ENCODE peak calls at places on chromosomes 1 and 21, in seven cellular contexts. O is breast epithelium, W is RWPE1, H is heart right ventricle, I is HFFc6, C is cardiac fibroblast, N is GM13976. E is an unnamed sample.

GRCh38 chr1:231684333-231685244 is 58.0 kb downstream of the DISC1 start:
- DNase-seq in N (no peak), O (peak; percentile 25), C (no peak), H (no peak), I (no peak), W (no peak), E (peak; percentile 22)

GRCh38 chr1:1775364-1776226 is 2.7 kb downstream of the NADK start:
- DNase-seq in I (no peak), C (no peak), W (no peak), O (no peak), H (no peak), N (no peak), E (no peak)

GRCh38 chr1:119816407-119816806 is 5.1 kb upstream of the REG4 start:
- DNase-seq in I (peak; percentile 44), O (no peak), N (no peak), H (no peak), C (no peak), W (no peak), E (peak; percentile 43)

GRCh38 chr1:178543291-178543609 is 30.3 kb downstream of the TEX35 start:
- DNase-seq in H (no peak), I (no peak), C (no peak), W (no peak), O (no peak), N (no peak), E (no peak)

GRCh38 chr1:85258536-85259117 is 835 bp downstream of the C1orf52 start:
- DNase-seq in I (no peak), O (no peak), C (peak; percentile 46), N (no peak), H (no peak), W (no peak), E (peak; percentile 6)

GRCh38 chr1:30702823-30703222 is 20.6 kb downstream of the MATN1 start:
- DNase-seq in H (no peak), I (no peak), N (no peak), W (no peak), C (no peak), O (no peak), E (no peak)

GRCh38 chr1:80799457-80799856 is 1001.3 kb upstream of the ADGRL2 start:
- DNase-seq in C (peak; percentile 1), O (no peak), I (no peak), W (no peak), N (no peak), H (no peak), E (no peak)

GRCh38 chr1:38551318-38551717 is 308.3 kb downstream of the RRAGC start:
- DNase-seq in O (no peak), C (no peak), I (no peak), N (no peak), W (no peak), H (no peak), E (no peak)

GRCh38 chr1:112634367-112634766 is 14.7 kb downstream of the CAPZA1 start:
- DNase-seq in I (no peak), W (no peak), O (no peak), C (no peak), H (no peak), N (no peak), E (no peak)

GRCh38 chr1:223843934-223844333 is 1.8 kb downstream of the TP53BP2 start:
- DNase-seq in O (no peak), C (no peak), I (no peak), H (no peak), N (no peak), W (no peak), E (no peak)

GRCh38 chr21:17802568-17802967 is 16.6 kb downstream of the C21orf91 start:
- DNase-seq in O (no peak), W (peak; percentile 9), I (peak; percentile 50), N (no peak), C (peak; percentile 16), H (no peak), E (peak; percentile 41)

GRCh38 chr1:67250051-67250653 is 57.5 kb upstream of the IL12RB2 start:
- DNase-seq in I (no peak), N (no peak), W (no peak), O (no peak), H (no peak), C (no peak), E (peak; percentile 8)

GRCh38 chr1:159091547-159092397 is 15.2 kb upstream of the AIM2 start:
- DNase-seq in H (no peak), O (no peak), W (peak; percentile 57), I (peak; percentile 77), N (no peak), C (peak; percentile 68), E (peak; percentile 75)

GRCh38 chr21:44932366-44933181 is 7.3 kb upstream of the SLX9 start:
- DNase-seq in O (no peak), N (peak; percentile 89), I (no peak), C (no peak), W (no peak), H (peak; percentile 65), E (no peak)

GRCh38 chr1:235972316-235973090 is 92.4 kb downstream of the NID1 start:
- DNase-seq in I (peak; percentile 87), H (no peak), W (no peak), C (peak; percentile 88), N (peak; percentile 43), O (no peak), E (peak; percentile 73)

GRCh38 chr1:206715552-206716518 is 31.1 kb downstream of the MAPKAPK2 start:
- DNase-seq in W (no peak), H (no peak), I (no peak), C (no peak), O (no peak), N (no peak), E (no peak)

GRCh38 chr1:173475564-173476196 is 1.5 kb upstream of the PRDX6 start:
- DNase-seq in O (no peak), W (peak; percentile 68), H (no peak), I (peak; percentile 71), N (no peak), C (peak; percentile 65), E (peak; percentile 75)

GRCh38 chr21:35367558-35367957 is 318.5 kb upstream of the RUNX1 start:
- DNase-seq in N (no peak), O (no peak), H (no peak), C (no peak), W (no peak), I (no peak), E (no peak)

GRCh38 chr1:79006564-79006963 is at the start of gene ADGRL4:
- DNase-seq in W (peak; percentile 3), H (peak; percentile 57), O (no peak), I (peak; percentile 47), C (peak; percentile 80), N (no peak), E (peak; percentile 67)

GRCh38 chr1:66393586-66394334 is 140.2 kb upstream of the SGIP1 start:
- DNase-seq in O (no peak), H (no peak), W (no peak), C (no peak), N (no peak), I (no peak), E (no peak)

GRCh38 chr1:207789386-207789785 is 37.5 kb downstream of the CD46 start:
- DNase-seq in W (no peak), I (no peak), O (no peak), C (no peak), H (no peak), N (no peak), E (no peak)

GRCh38 chr1:119372493-119373086 is 4.0 kb downstream of the HAO2 start:
- DNase-seq in N (peak; percentile 42), I (peak; percentile 35), W (peak; percentile 46), C (peak; percentile 42), H (no peak), O (no peak), E (no peak)

DNA sequence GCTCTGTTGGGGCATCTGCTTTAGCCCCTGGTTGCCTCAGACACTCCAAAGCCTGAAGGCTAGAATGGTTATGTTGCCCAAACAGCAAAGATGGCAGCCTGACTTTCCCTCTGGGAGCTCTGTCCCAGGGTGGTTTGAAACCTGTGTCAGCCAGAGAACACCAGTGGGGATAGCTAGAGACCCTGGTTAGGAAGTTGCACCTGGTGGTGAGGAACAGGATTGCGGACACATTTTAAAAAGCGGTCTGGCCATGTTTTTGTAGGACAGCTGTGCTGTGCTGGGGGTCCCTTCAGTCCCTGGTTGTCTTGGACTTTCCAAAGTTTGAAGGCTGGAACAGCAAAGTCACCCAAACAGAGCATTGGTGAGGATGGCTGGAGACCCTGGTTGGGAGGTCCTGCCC is 87.8 kb downstream of the DNM3 start:
- DNase-seq in N (no peak), O (no peak), H (no peak), W (no peak), I (no peak), C (no peak), E (no peak)
- TF ChIP-seq CTCF in N (no peak), O (no peak), H (no peak), W (no peak), I (peak; percentile 60), C (peak; percentile 30), E (no peak)

DNA sequence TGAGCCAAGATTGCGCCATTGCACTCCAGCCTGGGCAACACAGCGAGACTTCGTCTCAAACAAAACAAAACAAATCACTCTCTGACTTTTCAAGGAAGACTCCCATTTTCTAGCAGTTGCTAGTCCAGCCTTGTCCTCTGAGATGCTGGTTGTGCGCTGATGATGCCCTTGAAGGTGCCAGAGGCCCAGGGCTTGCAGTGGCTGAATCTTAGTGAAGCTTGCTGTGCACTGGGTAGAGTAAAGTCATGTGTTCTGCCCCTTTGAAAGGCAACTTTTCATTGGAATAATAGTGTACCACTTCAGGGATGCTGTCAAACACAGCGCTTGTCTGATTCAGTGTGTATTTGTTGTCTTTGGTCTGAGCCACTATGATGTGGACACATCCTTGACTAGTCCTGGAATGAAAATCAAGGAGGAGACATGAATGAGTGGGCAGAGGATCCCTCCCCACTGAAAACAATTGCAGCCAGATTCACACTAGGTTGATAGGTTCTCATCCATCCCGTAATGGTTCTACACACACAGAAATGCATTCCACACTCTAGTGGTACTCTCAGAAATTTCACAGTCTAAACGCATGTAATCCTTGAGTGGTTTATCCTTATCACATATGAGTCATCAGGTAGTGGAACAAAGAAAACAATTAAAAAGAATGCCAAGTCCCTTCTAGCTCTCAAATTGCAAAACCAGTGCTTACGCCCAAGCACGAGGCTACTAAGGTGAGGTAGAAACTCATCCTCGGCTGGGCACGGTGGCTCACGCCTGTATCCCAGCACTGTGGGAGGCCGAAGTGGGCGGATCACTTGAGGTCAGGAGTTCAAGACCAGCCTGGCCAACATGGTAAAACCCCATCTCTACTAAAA is 17.8 kb upstream of the TDRD10 start:
- DNase-seq in W (peak; percentile 50), N (no peak), O (no peak), C (peak; percentile 87), H (no peak), I (peak; percentile 48), E (peak; percentile 71)
- TF ChIP-seq CTCF in W (no peak), N (no peak), O (no peak), C (no peak), H (no peak), I (peak; percentile 17), E (no peak)

GRCh38 chr1:220511785-220512184 is 16.2 kb upstream of the MARK1 start:
- DNase-seq in O (no peak), C (no peak), H (peak; percentile 10), N (no peak), I (no peak), W (peak; percentile 58), E (no peak)
- TF ChIP-seq CTCF in O (no peak), C (no peak), H (no peak), N (no peak), I (no peak), W (no peak), E (no peak)

GRCh38 chr1:19076841-19077616 is 120.6 kb upstream of the IFFO2 start:
- DNase-seq in O (peak; percentile 78), C (no peak), W (no peak), H (no peak), I (no peak), N (no peak), E (no peak)
- TF ChIP-seq CTCF in O (no peak), C (no peak), W (no peak), H (no peak), I (no peak), N (no peak), E (no peak)